ENCODE peak calls at places on chromosomes 16 and 17, in seven cellular contexts. L is activated naive CD4-positive, alpha-beta T cell; I is heart right ventricle; Z is iPS-NIHi11; D is C1 segment of cervical spinal cord; V is COLO829; F is stimulated activated CD4-positive, alpha-beta T cell treated with anti-CD3 and anti-CD28 coated beads, Interleukin-2, amount 100 ng/mL, for 24 hours. G is an unnamed sample.

GRCh38 chr17:7486181-7486580 is 2.0 kb downstream of the POLR2A start:
- DNase-seq in D (no peak), V (no peak), Z (no peak), L (no peak), I (no peak), F (no peak), G (no peak)

GRCh38 chr16:29736112-29736511 is 9.7 kb downstream of the C16orf54 start:
- DNase-seq in Z (no peak), V (no peak), L (no peak), F (no peak), I (no peak), D (no peak), G (peak)

GRCh38 chr17:68461589-68461988 is 4.3 kb upstream of the WIPI1 start:
- DNase-seq in D (no peak), I (no peak), L (no peak), V (no peak), Z (no peak), F (no peak), G (no peak)

GRCh38 chr17:913207-913606 is 66.4 kb downstream of the NXN start:
- DNase-seq in D (no peak), L (no peak), I (no peak), F (no peak), V (no peak), Z (no peak), G (no peak)

GRCh38 chr17:43994272-43995149 is 9.9 kb upstream of the NAGS start:
- DNase-seq in D (no peak), V (peak), L (peak), Z (peak), I (peak), F (peak), G (peak)

GRCh38 chr16:74169687-74170522 is 126.7 kb upstream of the PSMD7 start:
- DNase-seq in I (peak), L (no peak), F (no peak), Z (no peak), D (no peak), V (no peak), G (no peak)

GRCh38 chr16:79658301-79659001 is 57.9 kb upstream of the MAF start:
- DNase-seq in D (no peak), F (no peak), V (peak), L (no peak), Z (no peak), I (no peak), G (peak)

GRCh38 chr16:49901711-49902110 is 45.8 kb upstream of the ZNF423 start:
- DNase-seq in L (no peak), Z (no peak), I (no peak), D (no peak), F (no peak), V (no peak), G (no peak)

GRCh38 chr17:74037320-74037719 is 166.2 kb upstream of the RPL38 start:
- DNase-seq in L (no peak), D (no peak), V (no peak), F (no peak), I (peak), Z (no peak), G (peak)

GRCh38 chr17:64250211-64250835 is 12.7 kb downstream of the TEX2 start:
- DNase-seq in D (no peak), Z (no peak), L (no peak), I (no peak), V (no peak), F (no peak), G (no peak)

GRCh38 chr16:89506791-89507191 is 1.4 kb upstream of the SPG7 start:
- DNase-seq in V (no peak), L (no peak), I (no peak), Z (no peak), D (no peak), F (peak), G (no peak)

GRCh38 chr17:60534613-60535157 is 8.6 kb upstream of the APPBP2 start:
- DNase-seq in F (no peak), V (no peak), L (no peak), I (no peak), D (no peak), Z (no peak), G (no peak)

GRCh38 chr17:72175787-72176515 is 55.1 kb downstream of the SOX9 start:
- DNase-seq in V (no peak), F (no peak), Z (no peak), D (no peak), L (no peak), I (no peak), G (no peak)

GRCh38 chr17:36918260-36918691 is 19.0 kb upstream of the LHX1 start:
- DNase-seq in I (no peak), Z (peak), L (no peak), V (no peak), F (no peak), D (no peak), G (peak)

GRCh38 chr17:37067555-37068111 is 118.9 kb downstream of the AATF start:
- DNase-seq in L (no peak), D (no peak), Z (no peak), F (no peak), I (no peak), V (no peak), G (no peak)

GRCh38 chr17:31320791-31321190 is 631 bp downstream of the EVI2A start:
- DNase-seq in F (no peak), Z (no peak), D (no peak), L (no peak), V (no peak), I (no peak), G (peak)

GRCh38 chr16:70705056-70705455 is 19.2 kb upstream of the MTSS2 start:
- DNase-seq in L (no peak), Z (no peak), F (no peak), I (no peak), D (no peak), V (no peak), G (no peak)

GRCh38 chr16:1977875-1978268 is 3.4 kb downstream of the NOXO1 start:
- DNase-seq in I (no peak), D (no peak), Z (no peak), L (no peak), V (no peak), F (no peak), G (no peak)

GRCh38 chr16:14005335-14005734 is 65.8 kb upstream of the MRTFB start:
- DNase-seq in Z (no peak), I (no peak), V (no peak), L (no peak), D (no peak), F (no peak), G (no peak)

GRCh38 chr16:74737521-74737920 is 36.9 kb upstream of the MLKL start:
- DNase-seq in L (no peak), D (no peak), Z (no peak), I (no peak), F (no peak), V (no peak), G (no peak)

GRCh38 chr17:34847939-34848338 is 113.3 kb downstream of the CCT6B start:
- DNase-seq in D (no peak), V (no peak), Z (no peak), F (no peak), L (no peak), I (no peak), G (no peak)

GRCh38 chr16:35352431-35352830 is 1893.0 kb downstream of the TP53TG3F start:
- DNase-seq in D (no peak), V (no peak), I (no peak), F (no peak), L (no peak), Z (no peak), G (no peak)

GRCh38 chr16:2845116-2845515 is 12.9 kb downstream of the PRSS22 start:
- DNase-seq in F (no peak), Z (no peak), D (no peak), V (no peak), L (no peak), I (no peak), G (no peak)

G was measured in SK-MEL-5.